ENCODE peak calls at places on chromosomes 3 and 15, in four cellular contexts. T is astrocyte of the spinal cord, I is ovary, V is gastrocnemius medialis. Y is an unnamed sample.

GRCh38 chr3:144142151-144142855 is 170.7 kb downstream of the DIPK2A start:
- DNase-seq in I (peak), T (peak), V (no peak), Y (peak)

GRCh38 chr3:101809178-101810022 is 30.4 kb downstream of the NXPE3 start:
- DNase-seq in V (no peak), T (peak), I (peak), Y (no peak)

GRCh38 chr15:50418041-50418583 is 6.1 kb upstream of the USP8 start:
- DNase-seq in T (no peak), I (no peak), V (no peak), Y (no peak)

GRCh38 chr3:36964827-36965226 is 20.0 kb upstream of the TRANK1 start:
- DNase-seq in I (no peak), V (no peak), T (no peak), Y (no peak)

GRCh38 chr3:133944641-133945441 is 49.2 kb upstream of the RAB6B start:
- DNase-seq in T (peak), I (peak), V (no peak), Y (no peak)

GRCh38 chr3:3307491-3307890 is 128.0 kb upstream of the CRBN start:
- DNase-seq in V (no peak), T (no peak), I (no peak), Y (no peak)

GRCh38 chr15:89775815-89776214 is 317 bp upstream of the MESP2 start:
- DNase-seq in V (no peak), T (no peak), I (no peak), Y (no peak)

GRCh38 chr3:111747490-111747889 is 111.6 kb upstream of the PHLDB2 start:
- DNase-seq in V (no peak), I (no peak), T (peak), Y (peak)

GRCh38 chr3:188006726-188007393 is 147.1 kb upstream of the LPP start:
- DNase-seq in T (no peak), V (peak), I (no peak), Y (no peak)

GRCh38 chr15:99181544-99181943 is 67.8 kb downstream of the TTC23 start:
- DNase-seq in T (no peak), V (peak), I (peak), Y (no peak)

GRCh38 chr15:73305331-73306211 is 63.2 kb downstream of the HCN4 start:
- DNase-seq in T (peak), I (no peak), V (no peak), Y (peak)

GRCh38 chr15:25056484-25057429 is 102.0 kb downstream of the SNRPN start:
- DNase-seq in I (no peak), V (no peak), T (no peak), Y (no peak)

GRCh38 chr3:60146121-60146520 is 1096.3 kb upstream of the CFAP20DC start:
- DNase-seq in I (no peak), V (no peak), T (no peak), Y (no peak)

GRCh38 chr3:8538904-8539303 is 37.3 kb downstream of the LMCD1 start:
- DNase-seq in I (no peak), V (no peak), T (peak), Y (no peak)

GRCh38 chr15:70783610-70784021 is 20.3 kb upstream of the UACA start:
- DNase-seq in T (peak), V (no peak), I (no peak), Y (no peak)

GRCh38 chr3:43031490-43032216 is 52.5 kb downstream of the GASK1A start:
- DNase-seq in V (peak), I (peak), T (no peak), Y (no peak)

GRCh38 chr3:153829596-153830170 is 291.5 kb upstream of the ARHGEF26 start:
- DNase-seq in T (peak), I (no peak), V (no peak), Y (no peak)

GRCh38 chr15:70533931-70534742 is 229.2 kb downstream of the UACA start:
- DNase-seq in T (no peak), I (no peak), V (no peak), Y (no peak)

GRCh38 chr3:139514741-139515140 is 24.8 kb downstream of the RBP1 start:
- DNase-seq in V (no peak), T (no peak), I (no peak), Y (no peak)

GRCh38 chr3:140715035-140715434 is 37.2 kb downstream of the TRIM42 start:
- DNase-seq in V (no peak), I (no peak), T (no peak), Y (no peak)

GRCh38 chr3:851098-851790 is 241.6 kb upstream of the CNTN6 start:
- DNase-seq in V (no peak), T (no peak), I (no peak), Y (no peak)

GRCh38 chr3:853489-853888 is 239.3 kb upstream of the CNTN6 start:
- DNase-seq in I (no peak), T (no peak), V (no peak), Y (no peak)

DNA sequence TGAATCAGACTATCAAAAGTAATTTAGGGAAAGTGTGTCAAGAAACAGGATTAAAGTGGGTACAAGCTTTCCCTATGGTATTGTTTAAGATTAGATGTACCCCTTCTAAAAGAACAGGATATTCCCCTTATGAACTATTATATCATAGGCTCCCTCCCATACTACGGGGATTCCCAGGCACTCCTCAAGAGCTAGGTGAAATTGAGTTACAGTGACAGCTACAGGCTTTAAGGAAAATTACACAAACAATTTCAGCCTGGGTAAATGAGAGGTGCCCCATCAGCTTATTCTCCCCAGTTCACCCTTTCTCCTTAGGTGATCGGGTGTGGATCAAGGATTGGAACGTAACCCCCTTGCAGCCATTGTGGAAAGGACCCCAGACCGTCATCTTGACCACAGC is 240.8 kb upstream of the CNTN6 start:
- DNase-seq in V (no peak), T (no peak), I (no peak), Y (no peak)
- TF ChIP-seq CTCF in V (no peak), T (no peak), I (no peak), Y (no peak)

GRCh38 chr3:32817195-32817560 is 619 bp upstream of the TRIM71 start:
- DNase-seq in I (no peak), T (no peak), V (no peak), Y (no peak)
- H3K4me3 ChIP-seq in I (no peak), T (no peak), V (peak), Y (no peak)

GRCh38 chr3:57397175-57398026 is 104.9 kb upstream of the ASB14 start:
- DNase-seq in I (no peak), T (peak), V (peak), Y (no peak)
- TF ChIP-seq CTCF in I (no peak), T (peak), V (peak), Y (peak)

DNA sequence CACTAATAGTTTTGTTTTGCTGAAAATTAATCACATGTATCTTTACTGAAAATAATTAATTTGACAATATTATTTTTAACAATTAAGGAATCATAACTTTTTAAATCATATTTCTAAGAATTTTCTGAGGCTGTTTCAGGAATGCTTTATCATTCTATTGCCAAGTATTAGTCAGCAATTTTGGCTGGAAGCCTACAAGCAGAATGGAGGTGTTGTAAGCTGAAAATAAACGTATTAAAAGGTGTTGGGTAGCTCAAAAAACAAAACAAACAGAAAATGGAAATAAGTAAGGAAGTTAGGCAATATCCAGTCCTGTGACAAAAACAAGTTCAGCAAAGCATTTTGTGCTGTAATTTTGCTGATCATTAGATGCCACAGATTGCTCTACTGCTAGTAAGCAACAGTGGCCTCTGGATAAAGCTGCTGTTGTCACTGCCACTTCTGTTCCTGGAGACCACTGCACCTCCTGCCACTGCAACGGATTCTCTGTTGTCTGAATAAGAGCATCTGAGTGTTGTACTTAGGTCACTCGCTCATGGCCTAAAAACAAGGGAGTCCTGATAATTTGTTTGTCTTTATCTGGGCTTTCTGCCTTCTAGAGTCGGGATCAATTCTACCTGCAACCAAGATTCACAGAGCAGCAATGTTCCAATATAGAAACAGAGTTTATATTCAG is 63.5 kb upstream of the SLITRK3 start:
- DNase-seq in V (no peak), T (peak), I (no peak), Y (no peak)
- H3K4me3 ChIP-seq in V (no peak), T (no peak), I (no peak), Y (no peak)

DNA sequence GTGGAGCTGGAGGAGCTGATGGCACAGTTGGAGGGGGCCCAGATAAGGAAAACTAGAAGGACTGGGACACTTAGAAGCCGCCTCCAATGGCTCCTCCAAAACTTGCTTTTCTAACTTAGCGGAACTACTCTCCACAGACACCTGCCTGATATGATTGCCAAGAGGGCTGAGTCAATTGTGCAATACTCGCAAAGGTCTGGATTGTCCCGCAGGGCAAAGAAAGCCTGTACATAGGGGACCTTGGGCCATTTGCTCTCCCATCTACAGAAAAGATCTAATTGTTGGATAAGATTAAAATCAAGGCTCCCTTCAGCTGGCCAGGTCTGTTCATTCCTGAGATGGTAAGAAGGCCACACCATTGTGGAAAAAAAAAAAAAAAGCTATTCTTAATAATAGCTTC is 69.7 kb upstream of the ATP11B start:
- DNase-seq in T (no peak), V (no peak), I (no peak), Y (no peak)
- TF ChIP-seq CTCF in T (no peak), V (no peak), I (no peak), Y (no peak)

GRCh38 chr3:129197341-129197740 is 13.6 kb upstream of the CNBP start:
- DNase-seq in T (no peak), V (no peak), I (no peak), Y (no peak)
- H3K4me3 ChIP-seq in T (no peak), V (no peak), I (no peak), Y (no peak)

GRCh38 chr15:87033056-87033455 is 953.4 kb downstream of the AGBL1 start:
- DNase-seq in T (no peak), I (no peak), V (no peak), Y (no peak)
- TF ChIP-seq CTCF in T (peak), I (no peak), V (no peak), Y (no peak)

DNA sequence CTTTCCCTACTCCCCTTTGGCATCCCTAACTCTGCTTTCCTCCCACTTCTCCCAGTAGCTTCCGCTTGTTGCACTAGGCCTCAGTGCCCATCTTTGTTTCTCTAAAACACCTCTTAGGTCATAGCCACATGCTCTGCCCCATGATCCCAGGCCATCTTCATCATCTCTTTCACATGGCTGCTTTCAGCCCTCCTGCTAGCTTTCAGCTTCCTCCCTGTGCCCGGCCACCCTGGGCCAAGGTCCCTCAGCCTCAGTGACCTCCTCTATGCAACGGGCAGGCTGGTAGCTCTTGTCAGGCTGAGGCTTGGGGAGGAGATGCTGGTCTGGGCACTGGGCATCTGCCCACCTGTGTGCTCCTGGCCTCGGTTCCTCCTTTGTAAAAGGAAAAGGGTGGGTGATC is 2.3 kb downstream of the PLEKHO2 start:
- DNase-seq in I (no peak), V (no peak), T (no peak), Y (no peak)
- H3K4me3 ChIP-seq in I (peak), V (peak), T (no peak), Y (peak)

Y was measured in AG04449.